ENCODE peak calls at places on chromosome 17, in five cellular contexts. U is stimulated activated CD8-positive, alpha-beta memory T cell treated with anti-CD3 and anti-CD28 coated beads, Interleukin-4, amount 100 ng/mL, for 1 hour; N is stomach; I is BJ; L is activated CD4-positive, alpha-beta T cell treated with anti-CD3 and anti-CD28 coated beads for 1 hour. G is an unnamed sample.

GRCh38 chr17:9007052-9007714 is 14.1 kb upstream of the NTN1 start:
- DNase-seq in I (no peak), L (no peak), U (no peak), N (no peak), G (no peak)

GRCh38 chr17:7001562-7001961 is 5.7 kb downstream of the ALOX12 start:
- DNase-seq in N (no peak), L (peak; percentile 13), U (no peak), I (no peak), G (no peak)

GRCh38 chr17:4554441-4554996 is 665 bp downstream of the MYBBP1A start:
- DNase-seq in U (no peak), I (no peak), L (no peak), N (no peak), G (no peak)

GRCh38 chr17:2903193-2903974 is 107.1 kb downstream of the RAP1GAP2 start:
- DNase-seq in N (peak; percentile 80), L (no peak), I (no peak), U (no peak), G (no peak)

GRCh38 chr17:33169580-33170285 is 123.4 kb downstream of the ASIC2 start:
- DNase-seq in I (peak; percentile 14), N (no peak), U (no peak), L (no peak), G (no peak)

GRCh38 chr17:17613708-17614114 is 22.2 kb upstream of the PEMT start:
- DNase-seq in L (peak; percentile 17), I (no peak), U (no peak), N (peak; percentile 63), G (peak; percentile 67)

GRCh38 chr17:16322636-16323035 is 30.6 kb downstream of the CENPV start:
- DNase-seq in L (no peak), N (no peak), I (peak; percentile 70), U (no peak), G (no peak)

GRCh38 chr17:17018612-17019429 is 23.4 kb upstream of the MPRIP start:
- DNase-seq in I (no peak), N (peak; percentile 95), L (no peak), U (no peak), G (peak; percentile 85)

GRCh38 chr17:37124074-37124824 is 175.5 kb downstream of the AATF start:
- DNase-seq in U (no peak), N (no peak), I (no peak), L (no peak), G (no peak)

GRCh38 chr17:35692811-35693210 is 38.6 kb upstream of the RASL10B start:
- DNase-seq in I (no peak), N (no peak), L (no peak), U (no peak), G (no peak)

GRCh38 chr17:65742433-65743312 is 181.2 kb upstream of the AXIN2 start:
- DNase-seq in I (peak; percentile 62), L (no peak), U (no peak), N (no peak), G (no peak)

GRCh38 chr17:8080799-8081219 is 6.7 kb downstream of the ALOX12B start:
- DNase-seq in L (no peak), N (no peak), I (no peak), U (no peak), G (no peak)

GRCh38 chr17:64920419-64921172 is 1.3 kb upstream of the LRRC37A3 start:
- DNase-seq in N (no peak), U (no peak), L (no peak), I (no peak), G (no peak)

GRCh38 chr17:32875904-32876413 is 965 bp downstream of the MYO1D start:
- DNase-seq in N (no peak), U (no peak), I (no peak), L (no peak), G (no peak)

GRCh38 chr17:83133302-83134121 is 54.1 kb downstream of the METRNL start:
- DNase-seq in I (no peak), N (no peak), L (no peak), U (no peak), G (no peak)

GRCh38 chr17:55388842-55389241 is 32.8 kb downstream of the MMD start:
- DNase-seq in U (no peak), N (no peak), I (no peak), L (no peak), G (no peak)

GRCh38 chr17:63096426-63096825 is 130.4 kb downstream of the TANC2 start:
- DNase-seq in I (peak; percentile 33), U (no peak), L (no peak), N (no peak), G (no peak)

GRCh38 chr17:77508047-77508715 is 367.4 kb downstream of the SEC14L1 start:
- DNase-seq in L (no peak), I (no peak), U (no peak), N (no peak), G (no peak)

GRCh38 chr17:80558046-80558445 is 13.4 kb downstream of the RPTOR start:
- DNase-seq in U (no peak), N (no peak), I (no peak), L (no peak), G (no peak)

GRCh38 chr17:81276781-81277180 is 18.3 kb downstream of the SLC38A10 start:
- DNase-seq in N (no peak), L (no peak), I (no peak), U (no peak), G (no peak)

GRCh38 chr17:31533546-31534155 is 142.2 kb downstream of the RAB11FIP4 start:
- DNase-seq in N (peak; percentile 40), I (no peak), L (no peak), U (no peak), G (no peak)

GRCh38 chr17:489758-490329 is 137.2 kb upstream of the RPH3AL start:
- DNase-seq in U (no peak), I (no peak), L (peak; percentile 38), N (peak; percentile 60), G (peak; percentile 54)

GRCh38 chr17:38455288-38455915 is 27.1 kb downstream of the ARHGAP23 start:
- DNase-seq in N (no peak), L (no peak), I (no peak), U (no peak), G (no peak)

GRCh38 chr17:49986396-49987289 is 8.4 kb downstream of the DLX3 start:
- DNase-seq in I (no peak), U (no peak), N (no peak), L (no peak), G (no peak)

GRCh38 chr17:20267459-20267842 is 199.9 kb downstream of the LGALS9B start:
- DNase-seq in L (peak; percentile 26), I (no peak), U (no peak), N (no peak), G (no peak)

GRCh38 chr17:19726615-19727376 is 10.4 kb upstream of the SLC47A2 start:
- DNase-seq in U (no peak), I (no peak), N (no peak), L (no peak), G (no peak)

GRCh38 chr17:57455063-57455914 is 199.0 kb downstream of the MSI2 start:
- DNase-seq in I (no peak), U (no peak), L (no peak), N (no peak), G (no peak)

GRCh38 chr17:61211233-61211632 is 188.4 kb upstream of the TBX2 start:
- DNase-seq in N (no peak), U (no peak), I (no peak), L (no peak), G (no peak)

GRCh38 chr17:266701-267656 is 85.5 kb upstream of the DOC2B start:
- DNase-seq in U (no peak), L (no peak), N (peak; percentile 23), I (no peak), G (peak; percentile 40)

GRCh38 chr17:51258756-51259573 is 884 bp downstream of the MBTD1 start:
- DNase-seq in L (no peak), I (no peak), U (no peak), N (no peak), G (no peak)

GRCh38 chr17:8705427-8705826 is 39.2 kb downstream of the CCDC42 start:
- DNase-seq in I (no peak), N (no peak), U (no peak), L (no peak), G (no peak)

GRCh38 chr17:51948128-51948527 is 210.4 kb downstream of the CA10 start:
- DNase-seq in U (no peak), N (no peak), I (no peak), L (no peak), G (no peak)

G was measured in ureter.